ENCODE peak calls at places on chromosomes 7 and 10, in four cellular contexts. T is astrocyte, E is SK-N-MC, Y is fibroblast of lung. M is an unnamed sample.

GRCh38 chr10:17655567-17656146 is 11.7 kb downstream of the STAM start:
- DNase-seq in T (peak), Y (no peak), E (no peak), M (no peak)

GRCh38 chr7:134394046-134394445 is 64.9 kb downstream of the AKR1B1 start:
- DNase-seq in E (no peak), Y (no peak), T (no peak), M (no peak)

GRCh38 chr10:107913317-107914294 is 749.1 kb upstream of the SORCS1 start:
- DNase-seq in E (no peak), T (no peak), Y (no peak), M (no peak)

GRCh38 chr7:18004372-18004771 is 23.3 kb downstream of the PRPS1L1 start:
- DNase-seq in Y (no peak), E (no peak), T (no peak), M (no peak)

GRCh38 chr7:38102486-38102885 is 75.6 kb upstream of the STARD3NL start:
- DNase-seq in Y (peak), T (peak), E (no peak), M (no peak)

GRCh38 chr10:122407375-122408125 is 33.0 kb downstream of the PLEKHA1 start:
- DNase-seq in E (no peak), Y (no peak), T (peak), M (peak)

GRCh38 chr7:110095372-110096052 is 995.4 kb upstream of the LRRN3 start:
- DNase-seq in E (no peak), Y (no peak), T (no peak), M (no peak)

GRCh38 chr7:139629392-139630082 is 106.1 kb downstream of the CLEC2L start:
- DNase-seq in T (no peak), E (no peak), Y (no peak), M (no peak)

GRCh38 chr7:40753455-40753854 is 618.6 kb downstream of the SUGCT start:
- DNase-seq in T (no peak), E (peak), Y (no peak), M (peak)

GRCh38 chr10:74008212-74008731 is 10.4 kb downstream of the VCL start:
- DNase-seq in E (no peak), Y (peak), T (peak), M (peak)

GRCh38 chr10:29918623-29919400 is 140.6 kb downstream of the JCAD start:
- DNase-seq in E (no peak), T (no peak), Y (no peak), M (no peak)

GRCh38 chr7:158072889-158073730 is 514.5 kb downstream of the PTPRN2 start:
- DNase-seq in Y (no peak), T (no peak), E (no peak), M (no peak)

GRCh38 chr10:104639595-104640338 is 1.3 kb upstream of the SORCS3 start:
- DNase-seq in Y (no peak), E (no peak), T (no peak), M (no peak)
- TF ChIP-seq EZH2 in Y (peak), E (no peak), T (peak), M (peak)

DNA sequence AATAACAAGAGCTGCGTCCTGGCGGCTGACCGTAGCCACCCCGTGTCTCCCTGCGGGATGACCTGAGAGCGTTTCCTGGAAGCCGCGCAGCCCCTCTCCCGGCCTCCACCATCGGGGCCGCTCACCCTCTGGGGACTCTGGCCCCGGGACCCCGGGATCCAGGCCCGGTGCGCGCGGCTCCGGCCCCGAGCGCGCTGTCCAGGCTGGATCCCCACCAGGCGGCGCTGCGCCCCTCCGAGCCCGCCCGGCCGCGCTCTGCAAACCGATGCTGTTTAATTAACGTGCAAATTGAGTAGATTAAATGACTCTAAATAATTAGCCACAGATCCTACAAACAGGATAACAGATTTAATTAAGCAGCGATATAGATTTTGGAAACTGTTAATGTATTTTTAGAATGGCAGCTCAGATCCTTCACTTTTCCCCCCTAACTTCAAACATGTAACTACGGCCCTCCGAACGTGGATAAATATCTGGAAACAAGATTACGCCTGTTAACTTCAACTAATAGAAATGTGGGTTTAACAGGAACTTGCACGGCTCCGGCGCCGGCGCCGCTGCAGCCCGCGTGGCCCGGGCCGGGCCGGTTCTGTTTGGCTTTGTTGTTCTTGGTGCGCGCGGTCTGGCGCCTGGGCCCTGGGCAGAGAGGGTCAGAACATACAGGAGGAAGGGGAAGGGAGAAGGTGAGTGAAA is 7.1 kb upstream of the UNCX start:
- DNase-seq in Y (no peak), T (no peak), E (no peak), M (no peak)
- TF ChIP-seq EZH2 in Y (no peak), T (peak), E (no peak), M (peak)

GRCh38 chr10:123485577-123485976 is 180.6 kb upstream of the GPR26 start:
- DNase-seq in Y (no peak), T (no peak), E (no peak), M (no peak)

GRCh38 chr10:123480344-123480743 is 185.8 kb upstream of the GPR26 start:
- DNase-seq in E (no peak), T (no peak), Y (no peak), M (no peak)

GRCh38 chr10:123475466-123475865 is 190.7 kb upstream of the GPR26 start:
- DNase-seq in T (no peak), E (no peak), Y (no peak), M (no peak)

GRCh38 chr10:123478112-123478511 is 188.0 kb upstream of the GPR26 start:
- DNase-seq in E (no peak), T (no peak), Y (no peak), M (no peak)

GRCh38 chr10:123480845-123481244 is 185.3 kb upstream of the GPR26 start:
- DNase-seq in E (no peak), Y (no peak), T (no peak), M (no peak)
- TF ChIP-seq EZH2 in E (no peak), Y (no peak), T (no peak), M (no peak)

GRCh38 chr7:100626055-100626454 is 13.7 kb downstream of the MOSPD3 start:
- DNase-seq in Y (no peak), E (no peak), T (no peak), M (no peak)
- TF ChIP-seq EZH2 in Y (no peak), E (no peak), T (no peak), M (no peak)

DNA sequence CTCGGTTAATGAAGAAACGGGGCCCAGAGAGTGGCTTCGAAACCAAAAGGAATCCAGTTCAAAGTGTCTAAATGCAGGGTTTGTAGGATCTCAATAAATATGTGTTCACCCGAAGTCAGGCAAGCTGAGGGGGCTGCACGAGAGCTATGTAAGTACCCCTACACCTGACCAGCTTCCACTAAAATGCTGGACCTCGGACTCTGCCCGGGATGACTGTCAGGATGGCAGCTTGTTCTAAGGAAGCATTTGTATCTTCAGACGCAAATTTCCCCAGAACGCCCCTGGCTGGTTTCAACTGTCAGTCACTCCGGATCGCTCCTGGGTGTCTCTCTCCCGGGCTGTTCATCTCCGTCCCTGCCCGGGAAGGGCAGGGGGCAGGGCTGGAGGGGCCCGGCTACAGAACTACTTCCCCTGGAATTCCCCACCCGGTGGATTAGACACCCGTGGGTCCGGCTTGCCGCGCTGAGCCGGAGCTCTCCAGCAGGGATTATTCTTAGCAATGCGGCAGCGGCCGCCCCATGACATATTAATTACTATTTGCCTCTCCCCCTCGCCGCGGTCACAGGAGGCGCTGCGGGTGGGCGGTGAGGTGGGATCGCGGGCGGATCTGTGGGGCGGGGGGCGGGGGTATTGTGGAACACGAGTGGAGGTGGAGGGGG is 275.8 kb upstream of the NEBL start:
- DNase-seq in Y (no peak), T (no peak), E (no peak), M (no peak)
- TF ChIP-seq EZH2 in Y (no peak), T (no peak), E (no peak), M (no peak)

DNA sequence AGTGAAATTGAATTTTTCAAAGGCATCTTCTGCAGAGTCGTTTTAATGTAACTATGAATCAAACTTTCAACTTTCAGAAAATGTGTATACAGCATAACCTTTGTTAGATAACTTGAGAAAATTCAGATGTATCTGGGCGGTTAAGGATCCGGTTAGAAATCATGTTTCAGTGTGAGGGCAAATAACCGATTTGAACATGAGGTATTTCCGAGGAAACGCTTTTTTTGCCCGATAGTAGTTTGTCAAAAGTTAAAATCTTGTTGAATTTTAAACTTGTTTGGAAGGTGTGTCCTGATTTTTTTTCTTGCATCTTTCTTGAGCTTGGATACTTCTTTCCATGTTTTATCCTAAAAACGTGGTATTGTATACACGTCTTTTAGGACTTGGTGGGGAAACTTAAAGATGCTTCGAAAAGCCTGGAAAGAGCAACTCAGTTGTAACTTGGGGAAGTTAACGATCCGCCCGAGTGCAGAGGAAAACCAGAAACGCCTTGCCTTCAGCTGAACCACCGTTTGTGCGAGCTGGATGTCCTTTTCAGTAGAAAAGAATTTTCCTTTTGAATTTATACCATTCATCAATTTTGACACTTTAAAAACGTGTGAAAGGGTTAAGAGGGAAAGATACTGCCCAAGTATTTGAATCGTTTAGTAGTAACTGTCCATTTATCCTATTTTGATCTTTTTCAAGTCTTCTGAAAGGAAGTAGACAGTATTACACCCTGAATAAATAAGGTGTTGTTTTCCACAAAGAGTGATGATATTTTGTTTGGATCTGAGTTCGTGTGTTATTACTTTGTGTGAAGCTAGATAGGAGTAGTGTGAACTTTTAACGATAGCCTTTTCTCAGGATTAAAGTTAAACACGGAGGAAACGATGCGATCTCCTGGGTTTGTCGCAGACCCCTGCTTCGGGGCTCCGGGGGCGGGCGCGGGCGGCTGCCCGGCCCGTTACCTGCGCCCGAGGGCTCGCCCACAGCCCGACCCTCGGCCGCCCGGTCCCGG is 1.0 kb upstream of the BMI1 start:
- DNase-seq in T (no peak), Y (no peak), E (no peak), M (no peak)
- TF ChIP-seq EZH2 in T (no peak), Y (no peak), E (no peak), M (no peak)

GRCh38 chr10:100346765-100347567 is at the start of gene SCD:
- DNase-seq in Y (peak), T (peak), E (peak), M (peak)

GRCh38 chr10:100347568-100348195 is 649 bp downstream of the SCD start:
- DNase-seq in Y (peak), T (no peak), E (no peak), M (peak)

GRCh38 chr10:100349087-100349486 is 2.1 kb downstream of the SCD start:
- DNase-seq in E (no peak), T (no peak), Y (no peak), M (no peak)

GRCh38 chr10:100349672-100350071 is 2.6 kb downstream of the SCD start:
- DNase-seq in T (no peak), Y (no peak), E (no peak), M (no peak)

GRCh38 chr10:100348389-100348927 is 1.4 kb downstream of the SCD start:
- DNase-seq in E (no peak), Y (no peak), T (no peak), M (peak)
- TF ChIP-seq EZH2 in E (no peak), Y (no peak), T (no peak), M (no peak)

GRCh38 chr10:25063644-25064043 is 47.2 kb downstream of the THNSL1 start:
- DNase-seq in Y (no peak), T (no peak), E (no peak), M (no peak)

GRCh38 chr10:25063157-25063556 is 46.7 kb downstream of the THNSL1 start:
- DNase-seq in Y (no peak), E (no peak), T (no peak), M (no peak)

GRCh38 chr10:25065761-25066476 is 49.5 kb downstream of the THNSL1 start:
- DNase-seq in E (no peak), Y (no peak), T (no peak), M (no peak)

GRCh38 chr10:25061711-25062455 is 45.5 kb downstream of the THNSL1 start:
- DNase-seq in T (peak), E (no peak), Y (no peak), M (peak)

GRCh38 chr10:25064401-25064800 is 48.0 kb downstream of the THNSL1 start:
- DNase-seq in Y (no peak), E (no peak), T (no peak), M (no peak)
- TF ChIP-seq EZH2 in Y (no peak), E (no peak), T (no peak), M (no peak)

M was measured in mammary epithelial cell.